ENCODE peak calls at places on chromosomes 16 and 17, in eight cellular contexts. U is body of pancreas; G is astrocyte of the hippocampus; S is NCI-H2171; Q is tibial nerve; N is cardiac muscle cell; Z is T-cell; I is activated CD4-positive, CD25-positive, alpha-beta regulatory T cell. E is an unnamed sample.

GRCh38 chr16:69500496-69500895 is 65.3 kb upstream of the NFAT5 start:
- DNase-seq in Q (no peak), Z (no peak), S (no peak), U (no peak), N (no peak), I (no peak), G (no peak), E (no peak)

GRCh38 chr16:23466162-23466885 is 13.3 kb upstream of the COG7 start:
- DNase-seq in I (no peak), Z (no peak), G (peak; percentile 65), Q (no peak), N (no peak), U (no peak), S (no peak), E (peak; percentile 42)

GRCh38 chr16:50368410-50369132 is at the start of gene BRD7:
- DNase-seq in U (peak; percentile 46), Z (peak; percentile 55), I (peak; percentile 57), S (peak; percentile 73), Q (peak; percentile 32), N (peak; percentile 86), G (peak; percentile 89), E (peak; percentile 83)

GRCh38 chr16:3214904-3215600 is 19.9 kb downstream of the ZNF200 start:
- DNase-seq in I (no peak), U (no peak), S (no peak), Z (peak; percentile 46), N (no peak), G (no peak), Q (no peak), E (no peak)

GRCh38 chr17:20116683-20117309 is 107.6 kb downstream of the SPECC1 start:
- DNase-seq in Q (no peak), N (peak; percentile 79), S (peak; percentile 61), I (peak; percentile 14), G (peak; percentile 69), Z (peak; percentile 57), U (peak; percentile 65), E (no peak)

GRCh38 chr16:57479422-57480126 is 6.7 kb downstream of the DOK4 start:
- DNase-seq in G (peak; percentile 76), Z (no peak), I (no peak), S (peak; percentile 52), Q (no peak), N (peak; percentile 69), U (peak; percentile 31), E (peak; percentile 65)

GRCh38 chr17:76584427-76585047 is 1.1 kb downstream of the ST6GALNAC2 start:
- DNase-seq in Z (no peak), U (no peak), Q (no peak), I (no peak), S (no peak), N (no peak), G (no peak), E (no peak)

GRCh38 chr17:81991684-81992513 is 14.5 kb downstream of the ASPSCR1 start:
- DNase-seq in N (peak; percentile 25), U (peak; percentile 92), S (peak; percentile 24), Z (no peak), I (no peak), Q (peak; percentile 41), G (peak; percentile 85), E (peak; percentile 89)

GRCh38 chr17:45413498-45413923 is 19.2 kb downstream of the ARHGAP27 start:
- DNase-seq in Z (no peak), Q (no peak), S (no peak), I (no peak), G (no peak), N (no peak), U (peak; percentile 67), E (peak; percentile 66)

GRCh38 chr16:73337897-73338296 is 290.0 kb upstream of the ZFHX3 start:
- DNase-seq in Q (no peak), G (no peak), Z (no peak), U (no peak), N (no peak), S (no peak), I (no peak), E (no peak)

GRCh38 chr17:42784811-42785592 is 4.6 kb downstream of the WNK4 start:
- DNase-seq in N (no peak), I (no peak), Z (no peak), Q (no peak), U (no peak), G (peak; percentile 17), S (no peak), E (no peak)

GRCh38 chr17:8506145-8506544 is 70.5 kb downstream of the NDEL1 start:
- DNase-seq in U (no peak), N (no peak), Z (no peak), S (no peak), I (no peak), Q (no peak), G (no peak), E (peak; percentile 61)

GRCh38 chr17:45043268-45043681 is 8.2 kb downstream of the DCAKD start:
- DNase-seq in U (peak; percentile 21), I (no peak), Q (no peak), G (peak; percentile 76), Z (no peak), S (no peak), N (no peak), E (peak; percentile 73)

GRCh38 chr17:74758846-74759163 is 10.4 kb downstream of the NHERF1 start:
- DNase-seq in N (no peak), U (no peak), I (no peak), Z (no peak), Q (no peak), G (no peak), S (peak; percentile 83), E (peak; percentile 36)

GRCh38 chr17:69325518-69326301 is 1.2 kb downstream of the ABCA5 start:
- DNase-seq in I (no peak), S (no peak), N (no peak), G (no peak), U (peak; percentile 35), Q (no peak), Z (no peak), E (no peak)

GRCh38 chr16:85081765-85082164 is 30.5 kb downstream of the CIBAR2 start:
- DNase-seq in I (no peak), U (no peak), Z (no peak), Q (no peak), N (no peak), G (no peak), S (no peak), E (no peak)

GRCh38 chr17:76272541-76273434 is 7.6 kb downstream of the UBALD2 start:
- DNase-seq in Q (no peak), Z (no peak), G (no peak), U (peak; percentile 19), N (no peak), S (no peak), I (no peak), E (no peak)

GRCh38 chr17:77810536-77810935 is 148.0 kb upstream of the TNRC6C start:
- DNase-seq in G (peak; percentile 94), S (no peak), Z (no peak), I (no peak), N (no peak), U (peak; percentile 16), Q (no peak), E (peak; percentile 60)

GRCh38 chr16:88760424-88761142 is 24.4 kb downstream of the PIEZO1 start:
- DNase-seq in N (no peak), S (no peak), Z (no peak), G (no peak), Q (no peak), I (no peak), U (no peak), E (no peak)

GRCh38 chr17:62705781-62706597 is 78.5 kb downstream of the MRC2 start:
- DNase-seq in Z (no peak), S (no peak), G (peak; percentile 72), I (no peak), Q (no peak), N (peak; percentile 28), U (no peak), E (no peak)

GRCh38 chr17:19364699-19365498 is 2.4 kb upstream of the B9D1 start:
- DNase-seq in U (no peak), S (no peak), I (no peak), G (peak; percentile 38), Z (no peak), Q (no peak), N (peak; percentile 53), E (peak; percentile 35)

GRCh38 chr17:77365584-77366186 is 224.9 kb downstream of the SEC14L1 start:
- DNase-seq in N (no peak), S (no peak), Q (no peak), I (no peak), G (peak; percentile 95), U (peak; percentile 72), Z (no peak), E (peak; percentile 65)

GRCh38 chr17:38915639-38915995 is 9.8 kb upstream of the LASP1NB start:
- DNase-seq in Q (peak; percentile 2), U (no peak), N (no peak), I (no peak), G (no peak), S (no peak), Z (no peak), E (no peak)

GRCh38 chr17:77727216-77727615 is 231.3 kb upstream of the TNRC6C start:
- DNase-seq in I (no peak), N (no peak), Z (no peak), G (no peak), U (no peak), S (no peak), Q (no peak), E (peak; percentile 38)

GRCh38 chr17:20968913-20969616 is 73.7 kb downstream of the USP22 start:
- DNase-seq in Q (no peak), G (no peak), S (no peak), N (no peak), Z (no peak), I (no peak), U (no peak), E (no peak)

GRCh38 chr16:19831678-19832077 is 53.0 kb downstream of the GPRC5B start:
- DNase-seq in U (no peak), N (peak; percentile 35), G (peak; percentile 80), Q (no peak), Z (no peak), S (no peak), I (no peak), E (no peak)

GRCh38 chr17:75319818-75320691 is 30.8 kb upstream of the SLC25A19 start:
- DNase-seq in N (no peak), S (no peak), Q (no peak), Z (no peak), U (no peak), I (no peak), G (peak; percentile 91), E (no peak)

GRCh38 chr17:1558401-1558800 is 4.2 kb downstream of the PITPNA start:
- DNase-seq in Z (no peak), U (no peak), Q (no peak), I (no peak), N (no peak), S (no peak), G (no peak), E (no peak)

GRCh38 chr17:41666336-41666680 is 22.4 kb upstream of the EIF1 start:
- DNase-seq in U (peak; percentile 73), I (peak; percentile 22), S (peak; percentile 60), G (peak; percentile 51), Z (peak; percentile 60), N (no peak), Q (no peak), E (no peak)

GRCh38 chr17:7382901-7383300 is 2.0 kb downstream of the TNK1 start:
- DNase-seq in U (no peak), S (no peak), N (no peak), I (no peak), G (no peak), Q (no peak), Z (no peak), E (no peak)

GRCh38 chr17:13024033-13024432 is 6.2 kb upstream of the ELAC2 start:
- DNase-seq in S (peak; percentile 54), Q (no peak), G (no peak), U (no peak), Z (no peak), N (no peak), I (no peak), E (no peak)

GRCh38 chr16:81642107-81642436 is 137.0 kb upstream of the PLCG2 start:
- DNase-seq in U (no peak), G (no peak), I (no peak), Q (no peak), N (no peak), S (no peak), Z (no peak), E (no peak)

GRCh38 chr16:87065781-87066694 is 251.2 kb downstream of the C16orf95 start:
- DNase-seq in Q (no peak), G (no peak), S (no peak), I (no peak), N (no peak), U (no peak), Z (no peak), E (no peak)

GRCh38 chr16:49022351-49022963 is 259.2 kb downstream of the CBLN1 start:
- DNase-seq in Z (no peak), S (no peak), N (no peak), I (no peak), G (no peak), Q (no peak), U (no peak), E (no peak)

E was measured in left ventricle myocardium superior.